ENCODE peak calls at places on chromosomes 6 and 20, in five cellular contexts. One of them, this sample, is unnamed.

GRCh38 chr6:161439093-161439492 is 165.2 kb upstream of the AGPAT4 start:
- DNase-seq in activated naive CD8-positive, alpha-beta T cell treated with anti-CD3 and anti-CD28 coated beads for 36 hours: peak
- DNase-seq in left cardiac atrium: peak
- DNase-seq in amniotic stem cell: peak
- DNase-seq in activated T-helper 1 cell treated with anti-CD3 and anti-CD28 coated beads, Interleukin-2, amount 50 U/mL, for 16 hours: no peak
- DNase-seq in this sample: peak

GRCh38 chr6:55282145-55282544 is 45.1 kb upstream of the GFRAL start:
- DNase-seq in activated naive CD8-positive, alpha-beta T cell treated with anti-CD3 and anti-CD28 coated beads for 36 hours: no peak
- DNase-seq in left cardiac atrium: no peak
- DNase-seq in amniotic stem cell: no peak
- DNase-seq in activated T-helper 1 cell treated with anti-CD3 and anti-CD28 coated beads, Interleukin-2, amount 50 U/mL, for 16 hours: no peak
- DNase-seq in this sample: no peak

GRCh38 chr6:168091381-168092264 is 12.6 kb upstream of the FRMD1 start:
- DNase-seq in activated naive CD8-positive, alpha-beta T cell treated with anti-CD3 and anti-CD28 coated beads for 36 hours: no peak
- DNase-seq in left cardiac atrium: no peak
- DNase-seq in amniotic stem cell: no peak
- DNase-seq in activated T-helper 1 cell treated with anti-CD3 and anti-CD28 coated beads, Interleukin-2, amount 50 U/mL, for 16 hours: no peak
- DNase-seq in this sample: no peak

GRCh38 chr20:35568645-35569044 is 26.8 kb downstream of the ERGIC3 start:
- DNase-seq in activated naive CD8-positive, alpha-beta T cell treated with anti-CD3 and anti-CD28 coated beads for 36 hours: no peak
- DNase-seq in left cardiac atrium: no peak
- DNase-seq in amniotic stem cell: no peak
- DNase-seq in activated T-helper 1 cell treated with anti-CD3 and anti-CD28 coated beads, Interleukin-2, amount 50 U/mL, for 16 hours: no peak
- DNase-seq in this sample: peak

GRCh38 chr20:57867807-57868206 is 158.0 kb upstream of the PMEPA1 start:
- DNase-seq in activated naive CD8-positive, alpha-beta T cell treated with anti-CD3 and anti-CD28 coated beads for 36 hours: no peak
- DNase-seq in left cardiac atrium: no peak
- DNase-seq in amniotic stem cell: no peak
- DNase-seq in activated T-helper 1 cell treated with anti-CD3 and anti-CD28 coated beads, Interleukin-2, amount 50 U/mL, for 16 hours: no peak
- DNase-seq in this sample: no peak

GRCh38 chr6:92589970-92590369 is 829.4 kb downstream of the EPHA7 start:
- DNase-seq in activated naive CD8-positive, alpha-beta T cell treated with anti-CD3 and anti-CD28 coated beads for 36 hours: no peak
- DNase-seq in left cardiac atrium: no peak
- DNase-seq in amniotic stem cell: no peak
- DNase-seq in activated T-helper 1 cell treated with anti-CD3 and anti-CD28 coated beads, Interleukin-2, amount 50 U/mL, for 16 hours: no peak
- DNase-seq in this sample: no peak

GRCh38 chr20:9518776-9519175 is 4.4 kb downstream of the LAMP5 start:
- DNase-seq in activated naive CD8-positive, alpha-beta T cell treated with anti-CD3 and anti-CD28 coated beads for 36 hours: no peak
- DNase-seq in left cardiac atrium: no peak
- DNase-seq in amniotic stem cell: no peak
- DNase-seq in activated T-helper 1 cell treated with anti-CD3 and anti-CD28 coated beads, Interleukin-2, amount 50 U/mL, for 16 hours: no peak
- DNase-seq in this sample: no peak

GRCh38 chr6:119076173-119076965 is 2.1 kb downstream of the FAM184A start:
- DNase-seq in activated naive CD8-positive, alpha-beta T cell treated with anti-CD3 and anti-CD28 coated beads for 36 hours: peak
- DNase-seq in left cardiac atrium: no peak
- DNase-seq in amniotic stem cell: no peak
- DNase-seq in activated T-helper 1 cell treated with anti-CD3 and anti-CD28 coated beads, Interleukin-2, amount 50 U/mL, for 16 hours: no peak
- DNase-seq in this sample: peak

GRCh38 chr6:29733057-29733456 is 9.8 kb downstream of the HLA-F start:
- DNase-seq in activated naive CD8-positive, alpha-beta T cell treated with anti-CD3 and anti-CD28 coated beads for 36 hours: no peak
- DNase-seq in left cardiac atrium: no peak
- DNase-seq in amniotic stem cell: no peak
- DNase-seq in activated T-helper 1 cell treated with anti-CD3 and anti-CD28 coated beads, Interleukin-2, amount 50 U/mL, for 16 hours: no peak
- DNase-seq in this sample: no peak

GRCh38 chr20:36491901-36492617 is 49.3 kb upstream of the MYL9 start:
- DNase-seq in activated naive CD8-positive, alpha-beta T cell treated with anti-CD3 and anti-CD28 coated beads for 36 hours: peak
- DNase-seq in left cardiac atrium: no peak
- DNase-seq in amniotic stem cell: no peak
- DNase-seq in activated T-helper 1 cell treated with anti-CD3 and anti-CD28 coated beads, Interleukin-2, amount 50 U/mL, for 16 hours: peak
- DNase-seq in this sample: peak

GRCh38 chr6:125821825-125822281 is 31.1 kb downstream of the NCOA7 start:
- DNase-seq in activated naive CD8-positive, alpha-beta T cell treated with anti-CD3 and anti-CD28 coated beads for 36 hours: no peak
- DNase-seq in left cardiac atrium: no peak
- DNase-seq in amniotic stem cell: no peak
- DNase-seq in activated T-helper 1 cell treated with anti-CD3 and anti-CD28 coated beads, Interleukin-2, amount 50 U/mL, for 16 hours: no peak
- DNase-seq in this sample: no peak

GRCh38 chr6:77063494-77063893 is 399.8 kb downstream of the HTR1B start:
- DNase-seq in activated naive CD8-positive, alpha-beta T cell treated with anti-CD3 and anti-CD28 coated beads for 36 hours: no peak
- DNase-seq in left cardiac atrium: no peak
- DNase-seq in amniotic stem cell: no peak
- DNase-seq in activated T-helper 1 cell treated with anti-CD3 and anti-CD28 coated beads, Interleukin-2, amount 50 U/mL, for 16 hours: no peak
- DNase-seq in this sample: no peak

GRCh38 chr6:121694389-121695185 is 259.1 kb downstream of the GJA1 start:
- DNase-seq in activated naive CD8-positive, alpha-beta T cell treated with anti-CD3 and anti-CD28 coated beads for 36 hours: no peak
- DNase-seq in left cardiac atrium: no peak
- DNase-seq in amniotic stem cell: no peak
- DNase-seq in activated T-helper 1 cell treated with anti-CD3 and anti-CD28 coated beads, Interleukin-2, amount 50 U/mL, for 16 hours: no peak
- DNase-seq in this sample: no peak

GRCh38 chr6:169265486-169266131 is 12.0 kb upstream of the THBS2 start:
- DNase-seq in activated naive CD8-positive, alpha-beta T cell treated with anti-CD3 and anti-CD28 coated beads for 36 hours: no peak
- DNase-seq in left cardiac atrium: no peak
- DNase-seq in amniotic stem cell: no peak
- DNase-seq in activated T-helper 1 cell treated with anti-CD3 and anti-CD28 coated beads, Interleukin-2, amount 50 U/mL, for 16 hours: no peak
- DNase-seq in this sample: no peak

GRCh38 chr6:167272156-167272555 is 19.0 kb upstream of the UNC93A start:
- DNase-seq in activated naive CD8-positive, alpha-beta T cell treated with anti-CD3 and anti-CD28 coated beads for 36 hours: no peak
- DNase-seq in left cardiac atrium: no peak
- DNase-seq in amniotic stem cell: no peak
- DNase-seq in activated T-helper 1 cell treated with anti-CD3 and anti-CD28 coated beads, Interleukin-2, amount 50 U/mL, for 16 hours: no peak
- DNase-seq in this sample: no peak

GRCh38 chr6:142810952-142811514 is 133.9 kb downstream of the HIVEP2 start:
- DNase-seq in activated naive CD8-positive, alpha-beta T cell treated with anti-CD3 and anti-CD28 coated beads for 36 hours: peak
- DNase-seq in left cardiac atrium: no peak
- DNase-seq in amniotic stem cell: no peak
- DNase-seq in activated T-helper 1 cell treated with anti-CD3 and anti-CD28 coated beads, Interleukin-2, amount 50 U/mL, for 16 hours: no peak
- DNase-seq in this sample: peak

GRCh38 chr6:31010393-31011060 is at the start of gene MUC22:
- DNase-seq in activated naive CD8-positive, alpha-beta T cell treated with anti-CD3 and anti-CD28 coated beads for 36 hours: no peak
- DNase-seq in left cardiac atrium: no peak
- DNase-seq in amniotic stem cell: peak
- DNase-seq in activated T-helper 1 cell treated with anti-CD3 and anti-CD28 coated beads, Interleukin-2, amount 50 U/mL, for 16 hours: no peak
- DNase-seq in this sample: peak

GRCh38 chr6:131937703-131938631 is 13.2 kb downstream of the CCN2 start:
- DNase-seq in activated naive CD8-positive, alpha-beta T cell treated with anti-CD3 and anti-CD28 coated beads for 36 hours: no peak
- DNase-seq in left cardiac atrium: no peak
- DNase-seq in amniotic stem cell: no peak
- DNase-seq in activated T-helper 1 cell treated with anti-CD3 and anti-CD28 coated beads, Interleukin-2, amount 50 U/mL, for 16 hours: no peak
- DNase-seq in this sample: no peak

GRCh38 chr6:165905744-165906143 is 242.7 kb upstream of the PDE10A start:
- DNase-seq in activated naive CD8-positive, alpha-beta T cell treated with anti-CD3 and anti-CD28 coated beads for 36 hours: no peak
- DNase-seq in left cardiac atrium: no peak
- DNase-seq in amniotic stem cell: no peak
- DNase-seq in activated T-helper 1 cell treated with anti-CD3 and anti-CD28 coated beads, Interleukin-2, amount 50 U/mL, for 16 hours: no peak
- DNase-seq in this sample: no peak

GRCh38 chr6:21856844-21857243 is 263.3 kb downstream of the SOX4 start:
- DNase-seq in activated naive CD8-positive, alpha-beta T cell treated with anti-CD3 and anti-CD28 coated beads for 36 hours: no peak
- DNase-seq in left cardiac atrium: no peak
- DNase-seq in amniotic stem cell: no peak
- DNase-seq in activated T-helper 1 cell treated with anti-CD3 and anti-CD28 coated beads, Interleukin-2, amount 50 U/mL, for 16 hours: no peak
- DNase-seq in this sample: no peak

GRCh38 chr20:3798405-3798768 is 2.3 kb downstream of the CDC25B start:
- DNase-seq in activated naive CD8-positive, alpha-beta T cell treated with anti-CD3 and anti-CD28 coated beads for 36 hours: no peak
- DNase-seq in left cardiac atrium: no peak
- DNase-seq in amniotic stem cell: no peak
- DNase-seq in activated T-helper 1 cell treated with anti-CD3 and anti-CD28 coated beads, Interleukin-2, amount 50 U/mL, for 16 hours: no peak
- DNase-seq in this sample: no peak

GRCh38 chr6:44001318-44001868 is 125.9 kb downstream of the MRPL14 start:
- DNase-seq in activated naive CD8-positive, alpha-beta T cell treated with anti-CD3 and anti-CD28 coated beads for 36 hours: peak
- DNase-seq in left cardiac atrium: no peak
- DNase-seq in amniotic stem cell: no peak
- DNase-seq in activated T-helper 1 cell treated with anti-CD3 and anti-CD28 coated beads, Interleukin-2, amount 50 U/mL, for 16 hours: no peak
- DNase-seq in this sample: peak

GRCh38 chr6:12009904-12010634 is 2.0 kb upstream of the HIVEP1 start:
- DNase-seq in activated naive CD8-positive, alpha-beta T cell treated with anti-CD3 and anti-CD28 coated beads for 36 hours: no peak
- DNase-seq in left cardiac atrium: no peak
- DNase-seq in amniotic stem cell: no peak
- DNase-seq in activated T-helper 1 cell treated with anti-CD3 and anti-CD28 coated beads, Interleukin-2, amount 50 U/mL, for 16 hours: no peak
- DNase-seq in this sample: no peak